ENCODE peak calls at places on chromosomes 3 and 15, in five cellular contexts. H is mesenchymal stem cell, C is neuronal stem cell, O is mesendoderm, E is H9. Z is an unnamed sample.

GRCh38 chr15:26893351-26894065 is 26.6 kb downstream of the GABRA5 start:
- DNase-seq in E (no peak), O (no peak), H (no peak), C (no peak), Z (no peak)

GRCh38 chr3:181330257-181330656 is 340.7 kb upstream of the DNAJC19 start:
- DNase-seq in E (no peak), H (no peak), O (no peak), C (no peak), Z (no peak)

GRCh38 chr3:9397911-9398714 is 698 bp downstream of the SETD5 start:
- DNase-seq in E (peak), C (peak), O (peak), H (peak), Z (peak)

GRCh38 chr15:58546635-58547627 is 115.1 kb downstream of the LIPC start:
- DNase-seq in O (peak), E (no peak), H (peak), C (no peak), Z (peak)

GRCh38 chr3:51642462-51642861 is 28.6 kb upstream of the TEX264 start:
- DNase-seq in C (no peak), O (peak), E (no peak), H (no peak), Z (peak)

GRCh38 chr3:128123231-128123537 is 428 bp downstream of the RUVBL1 start:
- DNase-seq in O (no peak), H (peak), E (no peak), C (peak), Z (no peak)

GRCh38 chr15:46442196-46442595 is 807.4 kb downstream of the SQOR start:
- DNase-seq in E (no peak), O (no peak), H (peak), C (no peak), Z (no peak)

GRCh38 chr15:99502661-99503060 is 63.1 kb upstream of the MEF2A start:
- DNase-seq in H (no peak), E (no peak), C (no peak), O (no peak), Z (no peak)

GRCh38 chr15:31352911-31353811 is 26.5 kb downstream of the KLF13 start:
- DNase-seq in E (no peak), H (peak), C (no peak), O (no peak), Z (peak)

GRCh38 chr15:31350771-31351170 is 24.1 kb downstream of the KLF13 start:
- DNase-seq in H (no peak), E (no peak), C (no peak), O (no peak), Z (no peak)

GRCh38 chr15:31357148-31357547 is 30.5 kb downstream of the KLF13 start:
- DNase-seq in E (no peak), O (no peak), C (no peak), H (no peak), Z (no peak)

GRCh38 chr15:31352283-31352880 is 25.7 kb downstream of the KLF13 start:
- DNase-seq in C (no peak), E (no peak), O (no peak), H (no peak), Z (peak)

GRCh38 chr15:31353931-31354330 is 27.3 kb downstream of the KLF13 start:
- DNase-seq in C (no peak), E (no peak), O (no peak), H (peak), Z (no peak)
- H3K4ac ChIP-seq in C (no peak), E (no peak), O (no peak), H (peak), Z (peak)

DNA sequence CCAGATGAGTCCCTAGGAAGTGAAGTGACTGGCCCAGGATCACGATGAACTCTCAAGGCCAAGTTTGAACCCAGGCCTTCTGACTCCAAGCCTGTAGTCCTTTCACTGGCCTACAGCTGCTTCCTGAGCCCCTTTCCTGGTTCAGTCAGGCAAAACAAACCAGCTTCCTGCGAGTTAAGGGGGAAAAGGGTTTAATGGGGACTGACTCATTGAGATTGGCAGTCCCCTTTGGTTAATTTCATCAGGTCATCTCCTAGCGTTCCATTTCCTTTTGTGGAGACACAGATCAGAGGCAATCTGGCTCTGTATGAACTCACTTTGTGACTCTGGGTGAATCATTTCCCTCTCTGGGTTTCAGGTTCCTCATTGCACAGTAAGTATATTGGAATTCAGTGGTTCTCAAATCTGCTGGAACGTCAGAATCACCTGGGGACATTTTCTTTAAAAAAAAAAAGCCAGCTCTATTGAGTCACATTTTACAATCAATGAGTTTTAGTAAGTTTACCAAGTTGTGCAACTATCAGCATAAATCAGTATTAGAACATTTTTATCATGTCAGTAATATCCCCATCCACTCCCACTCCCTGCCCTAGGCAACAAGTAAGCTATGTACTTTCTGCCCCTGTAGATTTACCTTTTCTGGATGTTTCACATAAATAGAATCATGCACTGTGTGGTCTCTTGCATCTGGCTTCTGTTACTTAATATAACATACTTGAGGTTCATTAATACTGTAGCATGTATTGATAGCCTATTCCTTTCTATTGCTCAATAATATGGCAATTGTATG is 180.2 kb downstream of the THSD4 start:
- DNase-seq in O (peak), H (peak), C (no peak), E (no peak), Z (peak)
- H2BK5ac ChIP-seq in O (no peak), H (peak), C (no peak), E (no peak), Z (peak)

DNA sequence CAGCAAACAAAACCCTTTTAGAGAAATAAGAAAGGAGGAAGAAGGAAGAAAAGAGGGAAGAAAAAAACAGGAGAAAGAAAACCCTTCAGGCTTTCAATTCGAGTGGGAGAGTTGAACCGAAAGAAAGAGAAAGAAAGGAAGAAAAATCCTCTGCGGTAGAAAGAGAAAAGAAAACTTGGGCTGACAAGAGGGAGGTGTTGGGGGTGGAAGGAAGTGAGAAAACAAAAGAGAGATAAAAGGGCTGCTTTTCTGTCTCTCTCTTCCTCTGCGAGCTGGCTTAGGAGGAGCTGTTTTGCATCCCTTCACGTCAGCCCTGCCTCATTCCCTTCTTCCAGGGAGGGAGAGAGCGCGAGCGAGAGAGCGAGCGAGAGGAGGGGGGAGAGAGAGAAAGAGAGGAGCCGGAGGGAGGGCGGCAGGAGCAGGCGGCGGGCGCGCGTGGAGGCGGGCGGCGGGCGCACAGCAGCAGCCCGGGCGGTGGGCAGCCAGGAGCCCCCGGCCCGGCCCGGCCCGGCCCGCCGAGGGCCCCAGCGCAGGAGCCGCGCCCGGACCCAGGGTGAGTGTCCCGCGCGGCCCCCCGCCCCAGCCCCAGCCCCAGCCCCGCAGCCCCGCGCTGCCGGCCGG is at the start of gene ZNF710:
- DNase-seq in C (peak), H (peak), E (peak), O (peak), Z (peak)
- H3K4ac ChIP-seq in C (peak), H (peak), E (no peak), O (peak), Z (peak)

DNA sequence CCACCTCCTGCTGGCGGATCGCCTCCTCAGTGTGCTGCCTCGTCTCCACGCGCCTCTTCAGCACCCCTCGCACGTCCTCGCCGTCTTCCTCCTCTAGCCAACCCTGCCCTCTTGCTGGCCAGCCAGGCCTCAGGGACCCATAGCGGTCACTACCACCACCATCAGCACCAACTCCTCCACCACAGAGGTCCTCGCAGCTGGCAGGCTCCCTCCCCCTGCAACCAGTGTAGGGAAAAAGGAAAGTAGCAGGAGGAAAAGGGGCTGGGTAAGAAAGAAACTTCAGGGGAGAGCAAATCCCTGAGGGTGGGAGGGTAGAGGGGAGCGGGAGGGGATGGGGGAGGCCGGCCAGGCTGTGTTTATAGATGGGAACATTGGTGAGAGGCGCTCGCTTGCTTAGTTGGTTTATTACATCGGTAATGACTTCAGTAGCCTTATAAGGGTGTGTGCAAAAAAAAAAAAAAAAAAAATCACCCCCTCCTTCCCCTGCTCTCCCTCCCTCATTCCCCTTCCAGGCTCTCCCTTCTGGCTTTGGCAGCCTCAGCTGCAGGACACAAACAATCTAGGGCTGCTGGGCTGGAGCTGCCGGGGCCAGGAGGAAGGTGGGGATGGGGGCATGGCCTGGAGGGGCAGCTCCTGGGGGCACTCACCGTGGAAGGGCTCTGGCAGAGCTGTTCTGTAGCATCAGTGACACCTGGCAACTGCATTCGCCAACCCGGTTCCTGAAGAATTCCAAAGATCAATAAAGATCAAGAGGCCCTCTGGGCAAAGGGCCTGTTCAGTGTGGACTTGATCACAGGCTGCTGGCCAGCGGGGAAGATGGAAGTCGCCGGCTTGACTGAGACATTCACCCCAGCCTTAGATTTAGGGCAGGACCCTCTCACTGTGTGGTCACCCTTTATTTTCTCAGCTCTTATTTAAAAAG is 116.2 kb upstream of the HACD2 start:
- DNase-seq in O (no peak), H (peak), E (no peak), C (no peak), Z (peak)
- H2BK5ac ChIP-seq in O (no peak), H (no peak), E (no peak), C (peak), Z (no peak)

GRCh38 chr15:66293419-66294156 is at the start of gene DIS3L:
- DNase-seq in E (peak), C (peak), H (peak), O (peak), Z (peak)
- H3K4ac ChIP-seq in E (no peak), C (no peak), H (peak), O (peak), Z (peak)

DNA sequence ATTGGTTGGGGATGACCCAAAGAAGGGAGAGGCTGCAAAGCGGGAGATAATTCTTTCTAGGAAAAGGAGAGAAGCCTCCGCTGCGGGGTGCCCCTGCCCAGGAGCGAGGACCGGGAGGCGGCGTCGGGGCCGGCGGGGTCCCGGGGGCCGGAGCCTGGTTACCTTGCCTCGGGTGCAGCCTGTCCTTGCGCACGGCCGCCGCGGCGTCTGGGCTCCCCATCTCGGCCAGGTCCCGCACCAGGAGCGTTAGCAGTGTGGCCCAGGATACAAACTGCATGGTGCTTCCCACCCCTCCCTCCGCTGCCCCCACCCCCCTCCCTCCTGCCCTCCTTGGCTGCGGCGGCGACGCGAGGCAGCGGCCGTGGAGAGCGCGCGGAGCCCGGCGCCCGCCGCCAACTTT is 419 bp downstream of the ADAMTS9 start:
- DNase-seq in O (no peak), H (no peak), C (no peak), E (no peak), Z (no peak)
- H2BK5ac ChIP-seq in O (no peak), H (no peak), C (peak), E (no peak), Z (no peak)

DNA sequence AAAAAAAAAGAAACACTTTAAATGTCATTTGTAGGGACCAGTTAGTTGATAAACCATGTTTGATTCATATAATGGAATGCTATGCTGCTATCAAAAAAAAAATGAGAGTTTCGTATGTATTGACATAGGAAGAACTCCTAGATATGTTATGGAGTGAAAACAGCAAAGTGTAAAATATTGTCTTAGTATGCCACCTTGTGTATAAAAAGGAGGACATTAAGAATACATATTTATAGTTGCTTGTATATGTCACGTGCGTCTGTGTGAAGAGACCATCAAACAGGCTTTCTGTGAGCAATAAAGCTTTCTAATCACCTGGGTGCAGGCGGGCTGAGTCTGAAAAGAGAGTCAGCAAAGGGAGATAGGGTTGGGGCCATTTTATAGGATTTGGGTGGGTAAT is 39.5 kb downstream of the KBTBD8 start:
- DNase-seq in H (peak), C (no peak), E (no peak), O (no peak), Z (peak)
- H3K4ac ChIP-seq in H (no peak), C (no peak), E (no peak), O (no peak), Z (no peak)

GRCh38 chr3:169007145-169007544 is 656.4 kb downstream of the MECOM start:
- DNase-seq in C (no peak), E (no peak), H (no peak), O (peak), Z (no peak)
- H2BK5ac ChIP-seq in C (no peak), E (no peak), H (no peak), O (no peak), Z (no peak)

DNA sequence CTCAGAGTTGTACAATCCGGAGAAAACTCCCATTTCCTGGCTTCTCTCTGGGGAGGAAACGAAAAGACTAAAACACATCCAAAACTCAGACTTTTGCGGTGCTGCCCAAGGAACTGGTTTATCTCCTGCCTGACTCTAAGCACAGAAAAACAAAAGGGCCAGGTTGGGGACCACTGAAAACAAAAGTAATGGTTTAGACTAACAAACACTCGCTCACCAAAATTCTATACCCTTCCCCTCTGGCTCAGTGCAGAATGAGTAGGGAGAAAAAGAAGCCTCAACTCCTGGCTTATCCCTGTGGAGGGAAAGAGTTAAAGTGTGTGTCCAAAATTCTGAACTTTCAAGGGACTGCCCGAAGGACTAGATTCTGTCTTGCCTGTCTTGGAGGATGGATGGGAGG is 173.6 kb downstream of the FGF12 start:
- DNase-seq in O (no peak), C (no peak), E (no peak), H (no peak), Z (no peak)
- H3K4ac ChIP-seq in O (no peak), C (no peak), E (no peak), H (no peak), Z (no peak)